ENCODE peak calls at places on chromosomes 6 and 20, in five cellular contexts. X is T-helper 1 cell; Z is stimulated activated CD4-positive, alpha-beta T cell treated with anti-CD3 and anti-CD28 coated beads, Interleukin-12 subunit alpha, Interleukin-12 subunit beta, amount 100 ng/mL, for 48 hours; Q is non-pigmented ciliary epithelial cell; F is Right ventricle myocardium superior. D is an unnamed sample.

GRCh38 chr6:51618563-51618962 is 468.9 kb downstream of the PKHD1 start:
- DNase-seq in X (no peak), Z (no peak), Q (no peak), F (no peak), D (no peak)

GRCh38 chr6:158758941-158759479 is 60.2 kb downstream of the EZR start:
- DNase-seq in X (no peak), Z (no peak), Q (no peak), F (no peak), D (no peak)

GRCh38 chr6:79649016-79649415 is 17.9 kb downstream of the SH3BGRL2 start:
- DNase-seq in X (no peak), Z (no peak), Q (no peak), F (no peak), D (no peak)

GRCh38 chr20:1186367-1186991 is 1.7 kb upstream of the TMEM74B start:
- DNase-seq in X (no peak), Z (no peak), Q (no peak), F (no peak), D (no peak)

GRCh38 chr6:33075568-33076405 is at the start of gene HLA-DPB1:
- DNase-seq in X (no peak), Z (no peak), Q (peak), F (no peak), D (peak)

GRCh38 chr6:104625536-104625935 is 234.2 kb downstream of the HACE1 start:
- DNase-seq in X (no peak), Z (no peak), Q (peak), F (no peak), D (no peak)

GRCh38 chr20:50308166-50308512 is 117.5 kb downstream of the CEBPB start:
- DNase-seq in X (no peak), Z (no peak), Q (no peak), F (no peak), D (no peak)

GRCh38 chr6:106787327-106788196 is 158.2 kb downstream of the QRSL1 start:
- DNase-seq in X (no peak), Z (no peak), Q (no peak), F (no peak), D (no peak)

GRCh38 chr20:60976913-60977312 is 275.1 kb upstream of the CDH4 start:
- DNase-seq in X (no peak), Z (no peak), Q (no peak), F (no peak), D (no peak)

GRCh38 chr6:50049829-50050228 is at the start of gene DEFB112:
- DNase-seq in X (no peak), Z (no peak), Q (no peak), F (no peak), D (no peak)

GRCh38 chr6:130839379-130839778 is 12.2 kb downstream of the SMLR1 start:
- DNase-seq in X (no peak), Z (no peak), Q (no peak), F (no peak), D (no peak)

GRCh38 chr6:85641916-85642773 is 541 bp downstream of the SYNCRIP start:
- DNase-seq in X (peak), Z (peak), Q (no peak), F (peak), D (peak)

GRCh38 chr20:31720486-31721407 is 1.9 kb downstream of the BCL2L1 start:
- DNase-seq in X (no peak), Z (no peak), Q (no peak), F (no peak), D (no peak)

GRCh38 chr6:131213501-131213990 is 78.3 kb downstream of the AKAP7 start:
- DNase-seq in X (no peak), Z (no peak), Q (peak), F (no peak), D (peak)

GRCh38 chr6:106281088-106281487 is 44.5 kb downstream of the ATG5 start:
- DNase-seq in X (no peak), Z (no peak), Q (no peak), F (no peak), D (no peak)

GRCh38 chr6:4776493-4776966 is 326 bp downstream of the CDYL start:
- DNase-seq in X (peak), Z (peak), Q (no peak), F (peak), D (no peak)

GRCh38 chr6:117483004-117483644 is 650 bp downstream of the DCBLD1 start:
- DNase-seq in X (no peak), Z (peak), Q (no peak), F (peak), D (no peak)

GRCh38 chr6:71332012-71332411 is 43.4 kb downstream of the OGFRL1 start:
- DNase-seq in X (no peak), Z (no peak), Q (no peak), F (no peak), D (no peak)

GRCh38 chr6:82875573-82876185 is 190.0 kb downstream of the UBE3D start:
- DNase-seq in X (no peak), Z (no peak), Q (peak), F (no peak), D (peak)

GRCh38 chr20:841568-842546 is 8.3 kb downstream of the FAM110A start:
- DNase-seq in X (no peak), Z (no peak), Q (no peak), F (no peak), D (no peak)

GRCh38 chr20:1663917-1664316 is 6.3 kb upstream of the SIRPG start:
- DNase-seq in X (no peak), Z (no peak), Q (no peak), F (no peak), D (no peak)

GRCh38 chr20:19560876-19561480 is 197.1 kb upstream of the RIN2 start:
- DNase-seq in X (no peak), Z (no peak), Q (no peak), F (no peak), D (no peak)

GRCh38 chr6:165986647-165987482 is 180.8 kb downstream of the TBXT start:
- DNase-seq in X (no peak), Z (no peak), Q (no peak), F (peak), D (no peak)

GRCh38 chr6:40792183-40792582 is 205.0 kb upstream of the LRFN2 start:
- DNase-seq in X (no peak), Z (no peak), Q (no peak), F (no peak), D (no peak)

GRCh38 chr20:41213150-41213820 is 75.9 kb downstream of the PLCG1 start:
- DNase-seq in X (no peak), Z (no peak), Q (no peak), F (peak), D (no peak)

GRCh38 chr20:50704971-50705370 is 13.6 kb upstream of the RIPOR3 start:
- DNase-seq in X (no peak), Z (no peak), Q (no peak), F (no peak), D (peak)

D was measured in astrocyte of the cerebellum.